ENCODE peak calls at places on chromosomes 16 and 17, in eight cellular contexts. V, B, O, F, Z, J, Y and N are unnamed samples.

GRCh38 chr17:80512233-80512632 is 32.4 kb upstream of the RPTOR start:
- DNase-seq in V (peak; percentile 43), B (no peak), O (no peak), F (no peak), Z (no peak), J (no peak), Y (no peak), N (no peak)

GRCh38 chr16:27690604-27691003 is 140.7 kb downstream of the KATNIP start:
- DNase-seq in V (peak; percentile 31), B (no peak), O (peak; percentile 26), F (no peak), Z (peak; percentile 21), J (peak; percentile 50), Y (peak; percentile 71), N (peak; percentile 73)

GRCh38 chr17:65055708-65056638 is 567 bp downstream of the GNA13 start:
- DNase-seq in V (peak; percentile 65), B (no peak), O (peak; percentile 38), F (peak; percentile 83), Z (peak; percentile 16), J (peak; percentile 64), Y (peak; percentile 48), N (peak; percentile 67)

GRCh38 chr17:67467500-67468481 is 90.7 kb downstream of the PITPNC1 start:
- DNase-seq in V (no peak), B (no peak), O (no peak), F (peak; percentile 73), Z (no peak), J (peak; percentile 51), Y (no peak), N (no peak)

GRCh38 chr16:20310421-20311395 is 16.6 kb downstream of the GP2 start:
- DNase-seq in V (no peak), B (no peak), O (no peak), F (no peak), Z (no peak), J (no peak), Y (no peak), N (no peak)

GRCh38 chr17:58329808-58330543 is 1.4 kb upstream of the TSPOAP1 start:
- DNase-seq in V (no peak), B (peak; percentile 85), O (no peak), F (no peak), Z (no peak), J (peak; percentile 82), Y (no peak), N (peak; percentile 73)

GRCh38 chr17:28372203-28372944 is 880 bp downstream of the SARM1 start:
- DNase-seq in V (no peak), B (no peak), O (no peak), F (peak; percentile 67), Z (no peak), J (no peak), Y (peak; percentile 33), N (no peak)

GRCh38 chr17:28725660-28726395 is at the start of gene TLCD1:
- DNase-seq in V (peak; percentile 86), B (no peak), O (peak; percentile 68), F (peak; percentile 92), Z (no peak), J (peak; percentile 92), Y (peak; percentile 77), N (peak; percentile 88)

GRCh38 chr17:35238817-35239216 is 4.1 kb upstream of the SLFN5 start:
- DNase-seq in V (peak; percentile 31), B (no peak), O (no peak), F (no peak), Z (no peak), J (no peak), Y (no peak), N (no peak)

GRCh38 chr16:86437348-86437747 is 73.0 kb upstream of the FOXF1 start:
- DNase-seq in V (no peak), B (no peak), O (no peak), F (no peak), Z (no peak), J (no peak), Y (no peak), N (no peak)

GRCh38 chr16:3065742-3066439 is 451 bp downstream of the IL32 start:
- DNase-seq in V (no peak), B (no peak), O (no peak), F (no peak), Z (no peak), J (no peak), Y (no peak), N (no peak)

GRCh38 chr17:36911007-36911406 is 26.3 kb upstream of the LHX1 start:
- DNase-seq in V (no peak), B (no peak), O (no peak), F (no peak), Z (no peak), J (no peak), Y (no peak), N (no peak)

GRCh38 chr16:71626858-71627213 is 852 bp downstream of the MARVELD3 start:
- DNase-seq in V (no peak), B (no peak), O (no peak), F (no peak), Z (peak; percentile 56), J (no peak), Y (peak; percentile 70), N (peak; percentile 48)
- TF ChIP-seq MAX in V (no peak), B (no peak), O (no peak), F (no peak), Z (peak; percentile 58), J (no peak), Y (no peak), N (no peak)

DNA sequence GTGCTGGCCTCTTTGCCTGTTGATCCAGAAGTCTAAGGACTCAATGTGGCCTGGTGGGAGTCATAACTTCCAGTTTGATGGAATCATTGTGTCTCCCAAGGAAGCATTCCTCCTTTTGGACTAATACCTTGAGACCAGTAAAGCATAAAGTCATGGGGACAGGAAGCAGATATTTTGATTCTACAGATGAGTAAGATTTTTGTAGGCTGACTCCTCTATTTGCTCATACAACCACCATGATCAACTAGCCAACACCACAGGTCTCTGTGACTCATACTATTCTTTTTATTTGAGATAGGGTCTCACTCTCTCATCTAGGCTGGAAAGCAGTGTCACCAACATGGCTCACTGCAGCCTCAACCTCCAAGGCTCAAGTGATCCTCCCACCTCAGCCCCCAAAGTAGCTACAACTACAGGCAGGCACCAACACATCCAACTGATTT is 6.2 kb downstream of the MT2A start:
- DNase-seq in V (peak; percentile 37), B (no peak), O (peak; percentile 39), F (no peak), Z (no peak), J (no peak), Y (no peak), N (no peak)
- TF ChIP-seq MAX in V (no peak), B (no peak), O (no peak), F (peak; percentile 13), Z (no peak), J (no peak), Y (no peak), N (no peak)

GRCh38 chr17:8935194-8935593 is 30.3 kb downstream of the PIK3R5 start:
- DNase-seq in V (peak; percentile 26), B (no peak), O (no peak), F (no peak), Z (no peak), J (peak; percentile 51), Y (no peak), N (no peak)
- TF ChIP-seq MAX in V (no peak), B (no peak), O (no peak), F (no peak), Z (no peak), J (no peak), Y (no peak), N (no peak)

GRCh38 chr16:75252946-75253911 is 1.8 kb upstream of the BCAR1 start:
- DNase-seq in V (no peak), B (no peak), O (no peak), F (no peak), Z (no peak), J (no peak), Y (peak; percentile 85), N (no peak)

GRCh38 chr16:75250809-75251279 is 580 bp downstream of the BCAR1 start:
- DNase-seq in V (no peak), B (no peak), O (peak; percentile 70), F (peak; percentile 89), Z (no peak), J (peak; percentile 34), Y (no peak), N (peak; percentile 78)

GRCh38 chr16:75250089-75250808 is 1.2 kb downstream of the BCAR1 start:
- DNase-seq in V (no peak), B (no peak), O (no peak), F (no peak), Z (no peak), J (no peak), Y (peak; percentile 46), N (no peak)

GRCh38 chr16:75252049-75252864 is 833 bp upstream of the BCAR1 start:
- DNase-seq in V (no peak), B (no peak), O (no peak), F (no peak), Z (no peak), J (no peak), Y (no peak), N (no peak)

DNA sequence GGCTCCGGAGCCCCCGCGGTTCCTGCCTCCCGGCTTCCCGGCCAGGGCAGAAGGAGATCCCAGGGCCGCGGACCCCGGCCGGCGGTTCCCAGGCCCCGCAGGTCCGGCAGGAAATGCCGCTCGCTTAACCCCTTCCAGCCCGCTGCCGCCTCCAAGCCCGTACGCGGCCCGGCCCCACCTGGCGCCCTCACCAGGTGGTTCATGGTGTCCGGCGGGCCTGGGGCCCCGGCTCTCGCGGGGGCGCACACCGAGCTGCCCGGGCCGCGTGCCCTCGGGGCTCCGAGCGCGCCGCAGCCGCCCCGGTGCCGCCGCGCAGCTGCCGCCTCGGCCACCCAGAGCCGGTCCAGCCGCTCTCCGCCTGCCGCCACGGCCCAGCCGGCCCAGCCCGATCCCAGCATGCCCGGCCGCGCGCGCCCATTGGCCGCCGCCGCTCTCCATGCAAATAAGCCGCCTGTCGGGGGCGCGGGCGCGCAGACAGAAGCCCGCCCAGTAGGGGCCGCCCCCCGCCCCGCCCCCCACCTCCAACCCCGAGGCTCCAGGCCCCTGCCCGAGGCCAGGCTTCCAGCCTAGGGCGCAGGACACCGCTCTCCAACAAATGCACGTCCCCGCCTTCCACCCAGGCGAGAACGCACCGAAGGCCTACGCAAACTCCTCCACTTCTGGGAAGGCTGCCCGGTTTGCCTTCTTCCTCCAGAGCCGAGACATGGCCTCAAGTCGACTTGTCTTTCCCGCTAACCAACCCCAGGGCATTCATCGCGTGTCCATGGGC is at the start of gene BCAR1:
- DNase-seq in V (peak; percentile 85), B (no peak), O (peak; percentile 86), F (peak; percentile 97), Z (no peak), J (peak; percentile 80), Y (peak; percentile 93), N (peak; percentile 96)
- TF ChIP-seq MAX in V (peak; percentile 18), B (no peak), O (peak; percentile 83), F (no peak), Z (no peak), J (no peak), Y (no peak), N (no peak)

GRCh38 chr17:1533649-1534325 is 17.4 kb upstream of the INPP5K start:
- DNase-seq in V (no peak), B (no peak), O (no peak), F (no peak), Z (no peak), J (no peak), Y (no peak), N (no peak)
- TF ChIP-seq MAX in V (no peak), B (no peak), O (no peak), F (no peak), Z (no peak), J (no peak), Y (no peak), N (no peak)

DNA sequence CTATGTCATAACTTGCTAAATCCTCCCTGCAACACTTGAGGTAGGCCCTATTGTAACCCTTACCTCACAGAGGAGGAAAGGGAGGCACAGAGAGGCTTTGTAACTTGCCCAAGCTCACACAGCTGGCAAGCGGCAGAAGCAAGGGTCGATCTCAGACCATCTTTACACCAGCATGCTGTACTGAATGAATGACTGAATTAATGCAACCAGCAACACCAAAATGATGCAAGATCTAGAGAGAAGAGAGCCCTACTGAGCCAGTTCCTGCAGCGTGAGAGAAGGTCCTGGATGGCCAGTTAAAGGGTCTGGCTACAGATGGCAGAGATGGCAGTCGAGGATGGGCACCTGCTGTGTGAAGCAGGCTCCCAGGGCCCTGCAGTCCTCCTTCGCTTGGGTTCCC is 8.2 kb upstream of the KLHL36 start:
- DNase-seq in V (no peak), B (no peak), O (no peak), F (no peak), Z (no peak), J (peak; percentile 40), Y (no peak), N (no peak)
- TF ChIP-seq MAX in V (no peak), B (no peak), O (no peak), F (no peak), Z (no peak), J (no peak), Y (no peak), N (no peak)